ENCODE peak calls at places on chromosomes 3 and 15, in five cellular contexts. Q is caudate nucleus; Y is RKO; S is NCI-H1092 treated with DMSO at 0.1 percent for 48 hours; G is CD8-positive, alpha-beta T cell. M is an unnamed sample.

GRCh38 chr3:115325539-115325938 is 178.5 kb upstream of the ZBTB20 start:
- DNase-seq in S (no peak), G (no peak), Y (peak; percentile 61), Q (no peak), M (no peak)

GRCh38 chr15:23038741-23039150 is 623 bp downstream of the TUBGCP5 start:
- DNase-seq in Q (no peak), Y (peak; percentile 74), S (peak; percentile 25), G (no peak), M (no peak)

GRCh38 chr3:5122741-5123706 is 932 bp downstream of the ARL8B start:
- DNase-seq in Y (peak; percentile 83), S (peak; percentile 2), G (no peak), Q (peak; percentile 46), M (no peak)

GRCh38 chr15:52698514-52698913 is 19.3 kb upstream of the ATOSA start:
- DNase-seq in G (no peak), Q (no peak), Y (no peak), S (no peak), M (no peak)

GRCh38 chr3:177061382-177061781 is 135.9 kb downstream of the TBL1XR1 start:
- DNase-seq in Y (no peak), G (no peak), S (no peak), Q (no peak), M (no peak)

GRCh38 chr3:190369701-190370295 is 18.2 kb upstream of the CLDN16 start:
- DNase-seq in Q (no peak), S (no peak), G (no peak), Y (no peak), M (no peak)

GRCh38 chr15:25176616-25176923 is 221.8 kb downstream of the SNRPN start:
- DNase-seq in S (no peak), Q (no peak), G (no peak), Y (no peak), M (no peak)

GRCh38 chr3:55935241-55935640 is 448.1 kb upstream of the WNT5A start:
- DNase-seq in Y (no peak), S (peak; percentile 50), G (no peak), Q (no peak), M (no peak)

GRCh38 chr3:194582196-194582905 is 50.9 kb downstream of the TMEM44 start:
- DNase-seq in S (no peak), Y (no peak), G (no peak), Q (no peak), M (no peak)

GRCh38 chr3:126170073-126170916 is 10.1 kb downstream of the ALDH1L1 start:
- DNase-seq in S (no peak), Q (no peak), Y (no peak), G (no peak), M (no peak)

GRCh38 chr15:59168536-59168935 is 38.1 kb upstream of the LDHAL6B start:
- DNase-seq in G (no peak), Q (no peak), Y (no peak), S (no peak), M (no peak)

GRCh38 chr15:82742134-82742533 is 32.5 kb upstream of the AP3B2 start:
- DNase-seq in Q (no peak), G (no peak), Y (no peak), S (no peak), M (no peak)

GRCh38 chr3:152472606-152472954 is 203.9 kb downstream of the MBNL1 start:
- DNase-seq in Y (no peak), G (no peak), S (no peak), Q (no peak), M (no peak)